ENCODE peak calls at places on chromosome 12, in six cellular contexts. T is AG09309, J is coronary artery, S is GM04504, B is GM12865, G is H54. Z is an unnamed sample.

GRCh38 chr12:94636462-94637085 is 13.8 kb downstream of the TMCC3 start:
- DNase-seq in G (no peak), J (no peak), T (no peak), S (no peak), B (no peak), Z (no peak)

GRCh38 chr12:69254857-69255256 is 15.5 kb downstream of the CPSF6 start:
- DNase-seq in T (no peak), G (no peak), J (no peak), S (no peak), B (no peak), Z (no peak)

GRCh38 chr12:21476949-21477348 is 24.5 kb downstream of the RECQL start:
- DNase-seq in G (no peak), S (peak), T (peak), J (no peak), B (no peak), Z (peak)

GRCh38 chr12:75725505-75726120 is 214.2 kb upstream of the KRR1 start:
- DNase-seq in T (no peak), G (peak), J (no peak), S (peak), B (no peak), Z (no peak)

GRCh38 chr12:105595440-105595839 is 264.9 kb downstream of the C12orf75 start:
- DNase-seq in G (no peak), S (no peak), B (no peak), T (no peak), J (no peak), Z (no peak)

GRCh38 chr12:123983822-123984485 is 10.9 kb downstream of the ZNF664 start:
- DNase-seq in J (no peak), G (no peak), T (peak), B (peak), S (no peak), Z (no peak)

GRCh38 chr12:22684526-22685118 is 59.7 kb downstream of the ETNK1 start:
- DNase-seq in T (no peak), S (no peak), B (peak), J (no peak), G (no peak), Z (no peak)

GRCh38 chr12:122072031-122072970 is 6.3 kb upstream of the MLXIP start:
- DNase-seq in B (no peak), G (peak), J (no peak), S (peak), T (peak), Z (no peak)

GRCh38 chr12:122974892-122975789 is at the start of gene OGFOD2:
- DNase-seq in T (peak), S (peak), J (peak), B (peak), G (peak), Z (peak)

GRCh38 chr12:51392556-51393237 is 1.5 kb upstream of the GALNT6 start:
- DNase-seq in T (no peak), B (peak), S (no peak), G (no peak), J (peak), Z (no peak)